ENCODE peak calls at places on chromosomes 7 and 10, in four cellular contexts. One of them, this sample, is unnamed. For H3K27me3, the result is how much of the 10 kb centered on the place peaks cover.

GRCh38 chr7:76424413-76425111 is at the start of gene ZP3:
- DNase-seq in colonic mucosa: no peak
- DNase-seq in neural progenitor cell: no peak
- DNase-seq in IMR-90: no peak
- DNase-seq in this sample: no peak

GRCh38 chr10:123380491-123381085 is 226.4 kb downstream of the BUB3 start:
- DNase-seq in neural progenitor cell: peak
- DNase-seq in colonic mucosa: no peak
- DNase-seq in IMR-90: no peak
- DNase-seq in this sample: no peak

GRCh38 chr7:36625247-36625646 is 99.0 kb downstream of the AOAH start:
- DNase-seq in IMR-90: no peak
- DNase-seq in neural progenitor cell: no peak
- DNase-seq in colonic mucosa: no peak
- DNase-seq in this sample: peak

GRCh38 chr7:156829669-156830336 is 63.2 kb downstream of the LMBR1 start:
- DNase-seq in IMR-90: no peak
- DNase-seq in neural progenitor cell: no peak
- DNase-seq in colonic mucosa: no peak
- DNase-seq in this sample: no peak

GRCh38 chr10:3635248-3635647 is 149.8 kb downstream of the KLF6 start:
- DNase-seq in colonic mucosa: no peak
- DNase-seq in neural progenitor cell: no peak
- DNase-seq in IMR-90: no peak
- DNase-seq in this sample: no peak

GRCh38 chr10:103983367-103983911 is 16.5 kb downstream of the SLK start:
- DNase-seq in colonic mucosa: no peak
- DNase-seq in IMR-90: no peak
- DNase-seq in neural progenitor cell: no peak
- DNase-seq in this sample: no peak

GRCh38 chr7:226281-226882 is 34.0 kb downstream of the FAM20C start:
- DNase-seq in colonic mucosa: no peak
- DNase-seq in neural progenitor cell: no peak
- DNase-seq in IMR-90: peak
- DNase-seq in this sample: no peak

GRCh38 chr7:44541-44896 is 147.9 kb upstream of the FAM20C start:
- DNase-seq in neural progenitor cell: no peak
- DNase-seq in IMR-90: no peak
- DNase-seq in colonic mucosa: peak
- DNase-seq in this sample: no peak

GRCh38 chr10:78524941-78525340 is 491.3 kb downstream of the RPS24 start:
- DNase-seq in colonic mucosa: no peak
- DNase-seq in neural progenitor cell: no peak
- DNase-seq in IMR-90: no peak
- DNase-seq in this sample: peak

GRCh38 chr10:86960863-86961434 is 2.5 kb downstream of the SNCG start:
- DNase-seq in IMR-90: no peak
- DNase-seq in colonic mucosa: no peak
- DNase-seq in neural progenitor cell: no peak
- DNase-seq in this sample: no peak

GRCh38 chr7:128450913-128451312 is 4.8 kb upstream of the HILPDA start:
- DNase-seq in IMR-90: no peak
- DNase-seq in neural progenitor cell: no peak
- DNase-seq in colonic mucosa: no peak
- DNase-seq in this sample: no peak
- H3K27ac ChIP-seq in IMR-90: no peak
- H3K27ac ChIP-seq in neural progenitor cell: no peak
- H3K27ac ChIP-seq in colonic mucosa: no peak
- H3K27ac ChIP-seq in this sample: no peak

DNA sequence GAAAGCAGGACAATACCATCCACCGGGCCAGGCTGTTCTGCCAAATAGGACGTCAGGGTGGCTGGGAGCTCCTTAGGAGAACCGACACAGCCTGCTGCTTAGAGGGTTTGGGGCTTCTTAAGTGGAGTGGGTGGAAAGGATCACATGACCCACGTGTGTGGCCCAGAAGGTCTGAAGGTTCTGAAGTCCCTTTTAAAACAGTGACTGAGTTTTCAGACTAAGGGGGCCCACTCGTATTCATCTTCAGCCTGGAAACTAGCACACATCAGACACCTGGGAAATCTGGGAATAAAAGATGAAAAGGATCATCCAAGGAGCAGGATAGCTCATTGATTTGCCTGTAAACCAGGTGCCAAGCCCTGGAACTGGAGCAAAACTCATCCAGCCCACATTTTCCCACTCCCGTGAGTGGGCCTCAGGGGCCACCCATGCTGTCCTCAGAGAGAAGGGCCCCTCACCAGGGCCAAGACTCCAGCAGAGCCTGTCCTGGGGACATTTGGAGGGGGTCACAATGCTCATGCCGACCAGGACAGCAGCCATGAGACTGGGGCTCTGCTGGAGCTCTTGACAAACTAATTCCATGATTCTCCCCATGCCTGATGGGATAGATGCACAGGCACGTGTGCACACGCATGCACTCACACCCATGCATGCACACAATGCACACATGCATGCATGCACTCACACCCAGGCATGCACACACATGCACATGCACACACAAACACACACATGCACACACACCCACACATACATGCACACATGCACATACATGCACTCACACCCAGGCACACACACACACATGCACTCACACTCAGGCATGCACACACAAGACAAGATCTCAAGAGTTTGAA is 168.8 kb upstream of the PPP2R2D start:
- DNase-seq in neural progenitor cell: no peak
- DNase-seq in colonic mucosa: no peak
- DNase-seq in IMR-90: no peak
- DNase-seq in this sample: no peak
- H3K27me3 ChIP-seq in neural progenitor cell: under half
- H3K27me3 ChIP-seq in colonic mucosa: under half
- H3K27me3 ChIP-seq in IMR-90: under half
- H3K27me3 ChIP-seq in this sample: under half

GRCh38 chr7:141272417-141272816 is 198.6 kb downstream of the TMEM178B start:
- DNase-seq in colonic mucosa: no peak
- DNase-seq in neural progenitor cell: peak
- DNase-seq in IMR-90: no peak
- DNase-seq in this sample: no peak
- H3K4me3 ChIP-seq in colonic mucosa: no peak
- H3K4me3 ChIP-seq in neural progenitor cell: no peak
- H3K4me3 ChIP-seq in IMR-90: no peak
- H3K4me3 ChIP-seq in this sample: no peak

GRCh38 chr10:88385601-88386203 is 197.4 kb downstream of the RNLS start:
- DNase-seq in neural progenitor cell: no peak
- DNase-seq in colonic mucosa: peak
- DNase-seq in IMR-90: no peak
- DNase-seq in this sample: peak
- H3K27ac ChIP-seq in neural progenitor cell: no peak
- H3K27ac ChIP-seq in colonic mucosa: peak
- H3K27ac ChIP-seq in IMR-90: no peak
- H3K27ac ChIP-seq in this sample: no peak

GRCh38 chr7:155193716-155194115 is 104.0 kb upstream of the INSIG1 start:
- DNase-seq in IMR-90: no peak
- DNase-seq in colonic mucosa: no peak
- DNase-seq in neural progenitor cell: no peak
- DNase-seq in this sample: no peak
- H3K27me3 ChIP-seq in IMR-90: under half
- H3K27me3 ChIP-seq in colonic mucosa: under half
- H3K27me3 ChIP-seq in neural progenitor cell: under half
- H3K27me3 ChIP-seq in this sample: under half

DNA sequence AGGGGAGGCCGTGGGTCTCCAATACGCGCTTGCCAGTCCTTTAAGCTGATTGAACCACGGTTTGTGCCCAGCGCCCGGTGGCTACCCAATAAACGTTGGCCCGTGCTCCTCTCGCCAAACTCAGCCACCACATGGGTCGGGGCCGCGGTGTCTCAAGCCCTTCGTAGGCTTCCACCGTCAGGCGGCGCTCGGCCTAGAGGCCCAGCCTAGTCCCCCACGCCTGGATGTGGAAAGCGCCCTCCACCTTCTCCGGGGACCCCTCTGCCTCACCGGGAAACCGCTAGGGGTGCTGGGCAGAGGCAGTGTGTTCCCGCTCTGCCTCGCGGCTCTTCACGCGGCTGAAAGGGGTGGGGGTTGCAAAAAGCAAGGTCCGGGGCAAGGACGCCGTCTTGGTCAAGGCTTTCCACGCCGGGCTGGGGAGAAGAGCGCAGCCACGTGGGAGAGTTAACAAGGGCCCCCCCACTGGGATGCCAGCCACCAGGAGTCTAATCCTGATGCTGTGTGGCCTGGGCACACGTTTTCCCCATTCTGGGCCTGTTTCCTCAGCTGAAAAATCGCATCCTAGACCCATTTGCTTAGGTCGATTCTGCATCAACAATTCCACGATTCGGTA is 29.8 kb downstream of the LEP start:
- DNase-seq in neural progenitor cell: no peak
- DNase-seq in IMR-90: no peak
- DNase-seq in colonic mucosa: no peak
- DNase-seq in this sample: no peak
- H3K4me3 ChIP-seq in neural progenitor cell: no peak
- H3K4me3 ChIP-seq in IMR-90: no peak
- H3K4me3 ChIP-seq in colonic mucosa: no peak
- H3K4me3 ChIP-seq in this sample: no peak

DNA sequence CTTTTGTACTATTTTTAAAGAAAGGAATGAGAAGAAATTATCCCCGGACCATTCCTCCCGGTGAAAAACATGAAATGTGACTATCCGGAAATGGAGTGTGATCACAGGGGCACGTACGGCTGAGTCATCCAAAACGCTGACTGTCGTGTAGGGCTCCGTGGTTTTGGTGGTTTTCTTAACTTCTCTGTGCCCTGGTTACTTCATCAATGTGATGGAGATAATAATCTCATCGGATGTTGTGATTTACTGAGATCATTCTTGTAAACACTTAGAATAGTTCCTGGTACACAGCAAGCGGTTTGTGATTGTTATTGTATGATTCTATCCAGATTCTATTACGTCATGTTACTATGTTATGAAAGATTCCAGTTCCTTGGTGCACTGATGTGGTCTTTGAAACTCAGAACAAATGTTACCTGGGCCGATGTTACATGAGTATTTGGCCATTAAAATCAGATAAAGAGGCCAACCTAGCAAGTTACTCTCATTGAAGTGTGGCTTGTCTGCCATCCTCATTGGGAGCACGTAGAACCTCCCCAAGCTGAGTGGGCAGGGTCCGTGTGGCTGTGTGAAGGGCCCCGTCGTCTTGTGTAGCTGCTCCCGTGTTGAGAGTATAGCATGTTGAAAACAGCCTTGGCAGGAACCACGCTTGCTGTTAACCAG is 99.5 kb downstream of the CAMK1D start:
- DNase-seq in colonic mucosa: no peak
- DNase-seq in IMR-90: peak
- DNase-seq in neural progenitor cell: no peak
- DNase-seq in this sample: peak
- H3K27ac ChIP-seq in colonic mucosa: peak
- H3K27ac ChIP-seq in IMR-90: peak
- H3K27ac ChIP-seq in neural progenitor cell: no peak
- H3K27ac ChIP-seq in this sample: no peak

DNA sequence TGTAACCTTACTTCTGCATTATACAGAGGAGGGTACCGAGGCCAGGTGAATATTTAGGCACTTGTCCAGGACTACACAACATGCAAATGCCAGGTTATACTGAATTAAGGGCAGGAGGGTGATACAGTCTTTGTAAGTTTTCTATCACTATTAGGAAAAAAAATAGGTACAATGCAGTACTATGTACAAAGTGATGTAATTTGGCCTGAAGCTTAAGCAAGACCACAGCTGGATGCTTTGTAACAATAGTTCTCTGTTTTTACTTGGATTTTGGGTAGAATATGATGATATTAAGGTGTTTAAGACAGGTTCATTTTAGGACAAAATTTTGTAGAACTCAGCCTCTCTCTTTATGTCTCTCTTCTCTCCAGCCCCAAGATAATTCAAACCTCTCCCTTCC is 2.8 kb upstream of the NXPH1 start:
- DNase-seq in neural progenitor cell: no peak
- DNase-seq in colonic mucosa: no peak
- DNase-seq in IMR-90: no peak
- DNase-seq in this sample: no peak
- H3K27me3 ChIP-seq in neural progenitor cell: half or more
- H3K27me3 ChIP-seq in colonic mucosa: under half
- H3K27me3 ChIP-seq in IMR-90: under half
- H3K27me3 ChIP-seq in this sample: under half

GRCh38 chr7:129556607-129557120 is 54.3 kb downstream of the SMKR1 start:
- DNase-seq in colonic mucosa: no peak
- DNase-seq in IMR-90: no peak
- DNase-seq in neural progenitor cell: no peak
- DNase-seq in this sample: no peak

GRCh38 chr7:129559564-129559963 is 52.0 kb upstream of the NRF1 start:
- DNase-seq in IMR-90: no peak
- DNase-seq in colonic mucosa: no peak
- DNase-seq in neural progenitor cell: no peak
- DNase-seq in this sample: no peak

GRCh38 chr7:129557686-129558481 is 53.6 kb upstream of the NRF1 start:
- DNase-seq in neural progenitor cell: no peak
- DNase-seq in colonic mucosa: no peak
- DNase-seq in IMR-90: no peak
- DNase-seq in this sample: no peak

GRCh38 chr7:129550673-129551360 is 48.5 kb downstream of the SMKR1 start:
- DNase-seq in colonic mucosa: no peak
- DNase-seq in neural progenitor cell: no peak
- DNase-seq in IMR-90: no peak
- DNase-seq in this sample: peak

DNA sequence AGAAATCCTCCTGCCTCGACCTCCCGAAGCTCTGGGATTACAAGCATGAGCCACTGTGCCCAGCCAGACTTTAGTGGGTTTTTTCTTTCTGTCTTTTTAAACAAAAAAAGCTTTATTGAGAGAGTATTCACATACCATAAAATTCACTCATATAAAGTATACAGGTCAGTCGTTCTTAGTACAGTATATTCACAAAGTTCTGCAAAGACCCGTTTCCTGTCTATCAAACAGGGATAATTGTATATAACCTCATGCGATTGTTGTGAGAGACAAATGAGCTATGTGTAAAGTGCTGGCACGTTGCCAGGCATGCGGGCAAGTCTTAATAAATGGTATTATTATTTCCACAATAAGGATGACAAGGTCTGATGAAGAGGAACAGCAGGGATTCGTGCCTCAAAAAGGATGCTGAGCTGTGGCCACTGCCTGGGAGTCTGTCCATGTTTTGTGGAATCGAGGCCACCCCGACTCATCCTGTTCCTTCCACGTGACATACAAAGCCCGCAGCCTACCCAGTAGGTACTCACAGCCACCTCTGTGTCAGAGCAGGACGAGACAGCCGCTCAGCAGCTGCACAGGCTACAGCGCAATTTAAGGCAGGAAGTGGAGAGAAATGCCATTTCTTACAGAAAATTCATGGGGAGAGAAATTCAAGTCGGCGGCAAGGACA is 51.7 kb downstream of the SMKR1 start:
- DNase-seq in neural progenitor cell: no peak
- DNase-seq in IMR-90: peak
- DNase-seq in colonic mucosa: no peak
- DNase-seq in this sample: peak
- H3K4me3 ChIP-seq in neural progenitor cell: no peak
- H3K4me3 ChIP-seq in IMR-90: peak
- H3K4me3 ChIP-seq in colonic mucosa: no peak
- H3K4me3 ChIP-seq in this sample: peak

DNA sequence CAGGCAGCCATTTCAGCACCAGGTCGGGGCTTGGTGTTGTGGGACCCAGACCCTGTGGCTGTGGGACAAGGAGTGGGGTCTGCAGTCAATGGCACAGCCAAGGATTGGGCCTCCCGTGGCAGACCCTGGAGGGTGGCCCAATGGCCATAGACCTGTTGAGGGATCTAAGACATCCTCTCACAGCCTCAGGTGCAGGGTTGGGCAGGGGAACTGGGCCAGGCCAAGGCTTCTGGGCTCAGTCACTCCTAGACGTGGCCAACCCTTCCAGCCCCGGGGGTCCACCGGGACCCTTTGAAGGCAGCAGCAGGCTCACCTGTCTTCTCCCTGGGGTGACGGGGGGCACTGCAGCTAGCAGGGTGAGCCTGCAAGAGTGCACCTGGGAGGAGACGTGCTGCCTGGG is 45.7 kb upstream of the DPYSL4 start:
- DNase-seq in neural progenitor cell: no peak
- DNase-seq in IMR-90: no peak
- DNase-seq in colonic mucosa: no peak
- DNase-seq in this sample: no peak
- H3K27ac ChIP-seq in neural progenitor cell: no peak
- H3K27ac ChIP-seq in IMR-90: no peak
- H3K27ac ChIP-seq in colonic mucosa: no peak
- H3K27ac ChIP-seq in this sample: no peak